ENCODE peak calls at places on chromosomes 16 and 17, in five cellular contexts. G is OCI-LY7; C is CD4-positive, alpha-beta memory T cell; F is CD4-positive, CD25-positive, alpha-beta regulatory T cell; S is tibial artery. U is an unnamed sample.

GRCh38 chr17:48037036-48037881 is at the start of gene COPZ2:
- DNase-seq in G (no peak), C (peak; percentile 63), F (peak; percentile 81), S (peak; percentile 87), U (peak; percentile 90)

GRCh38 chr16:72501739-72502653 is 330.0 kb upstream of the PMFBP1 start:
- DNase-seq in G (peak; percentile 60), C (peak; percentile 1), F (peak; percentile 55), S (peak; percentile 72), U (peak; percentile 57)

GRCh38 chr17:68461122-68461539 is 3.8 kb upstream of the WIPI1 start:
- DNase-seq in G (peak; percentile 85), C (no peak), F (peak; percentile 57), S (no peak), U (no peak)

GRCh38 chr16:72369273-72369672 is 197.3 kb upstream of the PMFBP1 start:
- DNase-seq in G (no peak), C (no peak), F (no peak), S (no peak), U (no peak)

GRCh38 chr17:77436058-77436442 is 295.3 kb downstream of the SEC14L1 start:
- DNase-seq in G (no peak), C (no peak), F (no peak), S (no peak), U (no peak)

GRCh38 chr16:760498-761343 is at the start of gene MSLN:
- DNase-seq in G (no peak), C (no peak), F (no peak), S (no peak), U (no peak)

GRCh38 chr17:69945698-69946185 is 129.3 kb upstream of the KCNJ16 start:
- DNase-seq in G (no peak), C (no peak), F (no peak), S (no peak), U (no peak)

GRCh38 chr17:30961213-30962188 is 9.3 kb upstream of the RNF135 start:
- DNase-seq in G (peak; percentile 57), C (no peak), F (peak; percentile 46), S (peak; percentile 39), U (peak; percentile 10)

GRCh38 chr16:68972720-68973119 is 129.4 kb downstream of the TANGO6 start:
- DNase-seq in G (no peak), C (no peak), F (no peak), S (no peak), U (no peak)

GRCh38 chr16:21645261-21645721 is 7.1 kb downstream of the IGSF6 start:
- DNase-seq in G (peak; percentile 86), C (peak; percentile 66), F (peak; percentile 86), S (no peak), U (no peak)

GRCh38 chr16:31351937-31352315 is 3.0 kb upstream of the ITGAX start:
- DNase-seq in G (no peak), C (no peak), F (peak; percentile 56), S (no peak), U (no peak)

GRCh38 chr17:41919165-41919817 is 540 bp upstream of the ACLY start:
- DNase-seq in G (no peak), C (peak; percentile 6), F (no peak), S (peak; percentile 90), U (no peak)

GRCh38 chr17:59152925-59153324 is 2.1 kb downstream of the SKA2 start:
- DNase-seq in G (no peak), C (no peak), F (no peak), S (no peak), U (no peak)

GRCh38 chr16:15897834-15898254 is 9.4 kb upstream of the CEP20 start:
- DNase-seq in G (peak; percentile 51), C (no peak), F (peak; percentile 68), S (no peak), U (no peak)

GRCh38 chr16:88634141-88634993 is 4.0 kb upstream of the IL17C start:
- DNase-seq in G (peak; percentile 76), C (peak; percentile 45), F (peak; percentile 73), S (no peak), U (peak; percentile 58)

GRCh38 chr17:75241996-75242460 is 19.4 kb downstream of the GGA3 start:
- DNase-seq in G (no peak), C (no peak), F (no peak), S (no peak), U (peak; percentile 81)

GRCh38 chr16:49250689-49251088 is 30.9 kb downstream of the CBLN1 start:
- DNase-seq in G (no peak), C (no peak), F (no peak), S (no peak), U (no peak)

GRCh38 chr17:37541880-37542675 is 52.4 kb downstream of the DUSP14 start:
- DNase-seq in G (no peak), C (no peak), F (no peak), S (no peak), U (no peak)

GRCh38 chr17:48382989-48383388 is 47.0 kb downstream of the SKAP1 start:
- DNase-seq in G (peak; percentile 39), C (no peak), F (no peak), S (no peak), U (no peak)

GRCh38 chr16:56758930-56759329 is 29.0 kb downstream of the NUP93 start:
- DNase-seq in G (no peak), C (no peak), F (no peak), S (no peak), U (no peak)

GRCh38 chr17:80539022-80539421 is 5.6 kb upstream of the RPTOR start:
- DNase-seq in G (peak; percentile 63), C (no peak), F (peak; percentile 37), S (no peak), U (no peak)
- H3K4me3 ChIP-seq in G (peak overlapping the region; percentile 33), C (no peak overlapping the region), F (no peak overlapping the region), S (no peak overlapping the region), U (no peak overlapping the region)

GRCh38 chr16:65122724-65122973 is 786 bp upstream of the CDH11 start:
- DNase-seq in G (no peak), C (no peak), F (no peak), S (no peak), U (no peak)

GRCh38 chr16:65125322-65125721 is 3.5 kb upstream of the CDH11 start:
- DNase-seq in G (no peak), C (no peak), F (no peak), S (no peak), U (no peak)

GRCh38 chr16:65124596-65124995 is 2.7 kb upstream of the CDH11 start:
- DNase-seq in G (no peak), C (no peak), F (no peak), S (no peak), U (no peak)

GRCh38 chr16:65122974-65123845 is 1.3 kb upstream of the CDH11 start:
- DNase-seq in G (no peak), C (no peak), F (no peak), S (peak; percentile 86), U (peak; percentile 73)

DNA sequence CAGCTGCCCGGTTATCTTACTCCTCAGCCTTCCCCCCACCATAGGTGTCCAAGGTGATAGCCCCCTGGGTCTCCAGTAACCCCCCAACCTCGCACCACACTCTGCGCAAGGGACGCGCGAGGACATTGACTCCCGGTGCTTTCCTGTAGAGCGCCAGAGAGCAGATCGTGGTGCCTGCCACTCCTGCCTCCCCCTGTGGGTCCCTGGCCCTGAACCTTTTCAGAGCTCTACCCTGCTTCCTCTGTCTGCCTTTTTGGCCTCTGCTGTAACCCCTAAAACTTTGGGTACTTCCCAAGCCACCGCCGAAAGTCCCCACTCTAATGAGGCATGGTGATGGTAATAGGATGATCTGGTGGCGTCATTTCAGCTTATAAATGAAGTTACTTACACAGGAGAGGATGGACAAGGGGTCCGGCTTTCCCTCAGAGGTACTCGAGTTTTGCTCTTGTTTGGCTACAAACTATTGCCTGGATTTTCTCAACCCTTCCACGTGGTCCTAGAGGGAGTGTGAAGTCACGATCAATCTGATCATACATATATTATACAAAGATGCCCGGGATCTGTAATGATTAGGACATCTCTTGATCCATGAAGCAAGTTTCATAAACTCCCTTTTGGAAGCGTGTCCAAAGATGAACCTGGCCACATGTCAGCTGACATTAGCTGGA is 2.1 kb upstream of the CDH11 start:
- DNase-seq in G (no peak), C (no peak), F (no peak), S (peak; percentile 66), U (no peak)
- H3K27ac ChIP-seq in G (no peak overlapping the region), C (no peak overlapping the region), F (no peak overlapping the region), S (peak overlapping the region; percentile 93), U (peak overlapping the region; percentile 50)

GRCh38 chr16:10751291-10751697 is 7.7 kb downstream of the NUBP1 start:
- DNase-seq in G (no peak), C (no peak), F (no peak), S (no peak), U (no peak)

GRCh38 chr16:10745856-10746255 is 2.2 kb downstream of the NUBP1 start:
- DNase-seq in G (no peak), C (no peak), F (no peak), S (no peak), U (no peak)

GRCh38 chr16:10752843-10753523 is 9.3 kb downstream of the NUBP1 start:
- DNase-seq in G (peak; percentile 78), C (no peak), F (no peak), S (peak; percentile 84), U (no peak)

GRCh38 chr16:10750793-10751192 is 7.2 kb downstream of the NUBP1 start:
- DNase-seq in G (no peak), C (no peak), F (no peak), S (no peak), U (no peak)

GRCh38 chr16:10749680-10750035 is 6.0 kb downstream of the NUBP1 start:
- DNase-seq in G (no peak), C (no peak), F (no peak), S (no peak), U (no peak)
- H3K36me3 ChIP-seq in G (peaks cover 52% of the 10 kb centered on the region), C (peaks cover 52% of the 10 kb centered on the region), F (peaks cover 68% of the 10 kb centered on the region), S (peaks cover 17% of the 10 kb centered on the region), U (peaks cover 6% of the 10 kb centered on the region)

GRCh38 chr16:2337431-2338296 is 2.9 kb downstream of the ABCA3 start:
- DNase-seq in G (no peak), C (no peak), F (no peak), S (no peak), U (no peak)

GRCh38 chr16:2343211-2343610 is 2.7 kb upstream of the ABCA3 start:
- DNase-seq in G (no peak), C (no peak), F (no peak), S (no peak), U (no peak)

GRCh38 chr16:2339521-2340484 is 725 bp downstream of the ABCA3 start:
- DNase-seq in G (no peak), C (peak; percentile 31), F (peak; percentile 54), S (peak; percentile 75), U (peak; percentile 65)

GRCh38 chr16:2340564-2341455 is at the start of gene ABCA3:
- DNase-seq in G (peak; percentile 94), C (peak; percentile 93), F (peak; percentile 93), S (peak; percentile 97), U (peak; percentile 94)

DNA sequence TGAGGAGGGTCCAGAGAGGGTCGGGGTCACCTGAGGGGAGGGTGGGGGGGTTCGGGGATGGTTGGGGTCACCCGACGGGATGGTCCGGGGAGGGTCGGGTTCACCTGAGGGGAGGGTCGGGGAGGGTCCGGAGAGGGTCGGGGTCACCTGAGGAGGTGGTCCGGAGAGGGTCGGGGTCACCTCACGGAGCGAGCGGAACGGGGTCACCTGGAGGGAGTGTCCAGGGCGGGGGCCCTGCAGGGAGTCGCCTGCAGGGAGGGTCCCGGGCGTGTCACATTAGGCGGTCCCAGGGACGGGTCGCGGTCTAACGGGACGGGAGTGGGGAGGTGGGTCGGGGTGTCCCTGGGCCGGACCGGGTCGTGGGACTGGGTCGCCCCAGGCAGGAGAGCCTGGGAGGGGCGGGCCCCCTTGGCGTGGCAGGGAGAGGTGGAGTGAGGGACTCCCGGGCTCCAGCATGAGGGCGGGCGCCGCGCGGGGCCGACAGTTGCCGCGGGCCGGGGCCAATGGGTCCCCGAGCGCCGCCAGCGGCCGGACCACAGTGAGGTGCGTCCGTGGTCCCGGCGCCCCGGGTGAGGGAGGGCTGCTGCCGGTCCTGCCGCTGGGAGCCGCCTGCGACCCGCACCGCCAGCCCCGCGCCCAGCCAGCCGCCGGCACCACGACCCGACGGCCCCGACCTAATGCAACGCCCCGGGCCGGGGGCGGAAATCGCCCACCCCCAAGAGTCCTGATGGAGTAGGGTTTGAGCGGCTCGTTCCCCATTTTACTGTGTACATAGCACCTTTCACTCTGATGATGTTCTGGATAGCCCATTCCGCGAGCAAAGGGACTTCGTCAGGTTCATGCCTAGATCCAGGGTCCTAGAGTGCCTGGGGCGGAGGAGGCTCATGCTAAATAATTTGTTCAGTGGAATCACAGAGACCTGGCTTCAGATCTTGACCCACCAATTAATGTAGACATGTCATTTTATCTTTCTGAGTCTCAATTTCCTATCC is 1.2 kb upstream of the ABCA3 start:
- DNase-seq in G (no peak), C (no peak), F (no peak), S (no peak), U (peak; percentile 64)
- H3K4me3 ChIP-seq in G (no peak overlapping the region), C (no peak overlapping the region), F (no peak overlapping the region), S (peak overlapping the region; percentile 87), U (peak overlapping the region; percentile 83)

U was measured in psoas muscle.